ENCODE peak calls at places on chromosomes 7 and 10, in eight cellular contexts. One of them, this sample, is unnamed.

GRCh38 chr7:17910377-17910776 is 29.9 kb downstream of the SNX13 start:
- DNase-seq in cardiac muscle cell: no peak
- DNase-seq in astrocyte of the spinal cord: no peak
- DNase-seq in neural crest cell: no peak
- DNase-seq in hypothalamus: no peak
- DNase-seq in NCI-H1105 treated with DMSO at 0.1 percent for 48 hours: no peak
- DNase-seq in cardiac fibroblast: no peak
- DNase-seq in GM20000: no peak
- DNase-seq in this sample: no peak

GRCh38 chr7:768881-769504 is 41.9 kb upstream of the PRKAR1B start:
- DNase-seq in astrocyte of the spinal cord: peak; percentile 38
- DNase-seq in neural crest cell: no peak
- DNase-seq in GM20000: no peak
- DNase-seq in cardiac muscle cell: peak; percentile 30
- DNase-seq in NCI-H1105 treated with DMSO at 0.1 percent for 48 hours: peak; percentile 42
- DNase-seq in cardiac fibroblast: no peak
- DNase-seq in hypothalamus: peak; percentile 37
- DNase-seq in this sample: no peak

GRCh38 chr7:151260471-151260870 is 12.0 kb upstream of the SMARCD3 start:
- DNase-seq in cardiac muscle cell: no peak
- DNase-seq in NCI-H1105 treated with DMSO at 0.1 percent for 48 hours: no peak
- DNase-seq in neural crest cell: no peak
- DNase-seq in cardiac fibroblast: no peak
- DNase-seq in GM20000: no peak
- DNase-seq in astrocyte of the spinal cord: no peak
- DNase-seq in hypothalamus: no peak
- DNase-seq in this sample: no peak

GRCh38 chr10:7587168-7587864 is 79.5 kb downstream of the ITIH5 start:
- DNase-seq in cardiac fibroblast: no peak
- DNase-seq in neural crest cell: no peak
- DNase-seq in GM20000: no peak
- DNase-seq in cardiac muscle cell: no peak
- DNase-seq in hypothalamus: no peak
- DNase-seq in NCI-H1105 treated with DMSO at 0.1 percent for 48 hours: no peak
- DNase-seq in astrocyte of the spinal cord: no peak
- DNase-seq in this sample: no peak

GRCh38 chr10:33524966-33525365 is 190.5 kb upstream of the NRP1 start:
- DNase-seq in NCI-H1105 treated with DMSO at 0.1 percent for 48 hours: no peak
- DNase-seq in hypothalamus: no peak
- DNase-seq in astrocyte of the spinal cord: peak; percentile 66
- DNase-seq in cardiac muscle cell: no peak
- DNase-seq in cardiac fibroblast: peak; percentile 31
- DNase-seq in GM20000: no peak
- DNase-seq in neural crest cell: no peak
- DNase-seq in this sample: peak; percentile 13

GRCh38 chr7:38020134-38020533 is 99.7 kb downstream of the EPDR1 start:
- DNase-seq in cardiac muscle cell: peak; percentile 14
- DNase-seq in astrocyte of the spinal cord: peak; percentile 67
- DNase-seq in NCI-H1105 treated with DMSO at 0.1 percent for 48 hours: no peak
- DNase-seq in cardiac fibroblast: peak; percentile 10
- DNase-seq in GM20000: no peak
- DNase-seq in neural crest cell: no peak
- DNase-seq in hypothalamus: no peak
- DNase-seq in this sample: peak; percentile 81

GRCh38 chr10:122142652-122143237 is 128.4 kb upstream of the BTBD16 start:
- DNase-seq in GM20000: peak; percentile 61
- DNase-seq in astrocyte of the spinal cord: no peak
- DNase-seq in hypothalamus: peak; percentile 45
- DNase-seq in cardiac fibroblast: peak; percentile 26
- DNase-seq in cardiac muscle cell: peak; percentile 10
- DNase-seq in NCI-H1105 treated with DMSO at 0.1 percent for 48 hours: no peak
- DNase-seq in neural crest cell: peak; percentile 73
- DNase-seq in this sample: no peak

GRCh38 chr7:119175916-119176627 is 951.6 kb downstream of the ANKRD7 start:
- DNase-seq in hypothalamus: peak; percentile 2
- DNase-seq in cardiac fibroblast: peak; percentile 81
- DNase-seq in astrocyte of the spinal cord: peak; percentile 76
- DNase-seq in GM20000: peak; percentile 30
- DNase-seq in neural crest cell: peak; percentile 67
- DNase-seq in cardiac muscle cell: peak; percentile 70
- DNase-seq in NCI-H1105 treated with DMSO at 0.1 percent for 48 hours: peak; percentile 70
- DNase-seq in this sample: peak; percentile 44

GRCh38 chr7:107213193-107213788 is 44.5 kb downstream of the HBP1 start:
- DNase-seq in hypothalamus: no peak
- DNase-seq in neural crest cell: no peak
- DNase-seq in cardiac fibroblast: no peak
- DNase-seq in GM20000: no peak
- DNase-seq in cardiac muscle cell: no peak
- DNase-seq in astrocyte of the spinal cord: no peak
- DNase-seq in NCI-H1105 treated with DMSO at 0.1 percent for 48 hours: no peak
- DNase-seq in this sample: no peak

GRCh38 chr10:32349199-32349585 is 2.2 kb upstream of the EPC1 start:
- DNase-seq in GM20000: no peak
- DNase-seq in neural crest cell: no peak
- DNase-seq in astrocyte of the spinal cord: no peak
- DNase-seq in hypothalamus: no peak
- DNase-seq in NCI-H1105 treated with DMSO at 0.1 percent for 48 hours: no peak
- DNase-seq in cardiac fibroblast: no peak
- DNase-seq in cardiac muscle cell: no peak
- DNase-seq in this sample: no peak

GRCh38 chr10:51073035-51073434 is 1.3 kb upstream of the PRKG1 start:
- DNase-seq in cardiac fibroblast: no peak
- DNase-seq in astrocyte of the spinal cord: no peak
- DNase-seq in NCI-H1105 treated with DMSO at 0.1 percent for 48 hours: no peak
- DNase-seq in cardiac muscle cell: no peak
- DNase-seq in hypothalamus: no peak
- DNase-seq in GM20000: no peak
- DNase-seq in neural crest cell: no peak
- DNase-seq in this sample: no peak

GRCh38 chr10:35585903-35586535 is 19.1 kb upstream of the GJD4 start:
- DNase-seq in hypothalamus: no peak
- DNase-seq in cardiac muscle cell: no peak
- DNase-seq in neural crest cell: no peak
- DNase-seq in NCI-H1105 treated with DMSO at 0.1 percent for 48 hours: no peak
- DNase-seq in astrocyte of the spinal cord: no peak
- DNase-seq in GM20000: no peak
- DNase-seq in cardiac fibroblast: no peak
- DNase-seq in this sample: no peak

GRCh38 chr10:128979405-128979804 is 487.6 kb upstream of the MGMT start:
- DNase-seq in hypothalamus: no peak
- DNase-seq in GM20000: no peak
- DNase-seq in NCI-H1105 treated with DMSO at 0.1 percent for 48 hours: no peak
- DNase-seq in cardiac fibroblast: no peak
- DNase-seq in cardiac muscle cell: no peak
- DNase-seq in neural crest cell: no peak
- DNase-seq in astrocyte of the spinal cord: no peak
- DNase-seq in this sample: no peak

GRCh38 chr10:47330366-47330765 is 8.1 kb downstream of the GDF2 start:
- DNase-seq in hypothalamus: no peak
- DNase-seq in neural crest cell: no peak
- DNase-seq in astrocyte of the spinal cord: no peak
- DNase-seq in NCI-H1105 treated with DMSO at 0.1 percent for 48 hours: no peak
- DNase-seq in GM20000: no peak
- DNase-seq in cardiac fibroblast: no peak
- DNase-seq in cardiac muscle cell: no peak
- DNase-seq in this sample: no peak

GRCh38 chr7:36202347-36202896 is 49.4 kb downstream of the EEPD1 start:
- DNase-seq in neural crest cell: no peak
- DNase-seq in hypothalamus: no peak
- DNase-seq in astrocyte of the spinal cord: no peak
- DNase-seq in cardiac muscle cell: peak; percentile 9
- DNase-seq in GM20000: no peak
- DNase-seq in cardiac fibroblast: no peak
- DNase-seq in NCI-H1105 treated with DMSO at 0.1 percent for 48 hours: no peak
- DNase-seq in this sample: no peak

GRCh38 chr7:139713835-139714162 is 64.0 kb downstream of the HIPK2 start:
- DNase-seq in cardiac muscle cell: no peak
- DNase-seq in NCI-H1105 treated with DMSO at 0.1 percent for 48 hours: no peak
- DNase-seq in neural crest cell: no peak
- DNase-seq in GM20000: no peak
- DNase-seq in astrocyte of the spinal cord: no peak
- DNase-seq in cardiac fibroblast: no peak
- DNase-seq in hypothalamus: no peak
- DNase-seq in this sample: no peak

GRCh38 chr10:80200687-80201086 is 4.7 kb downstream of the ANXA11 start:
- DNase-seq in hypothalamus: no peak
- DNase-seq in NCI-H1105 treated with DMSO at 0.1 percent for 48 hours: no peak
- DNase-seq in GM20000: no peak
- DNase-seq in cardiac muscle cell: no peak
- DNase-seq in cardiac fibroblast: no peak
- DNase-seq in neural crest cell: no peak
- DNase-seq in astrocyte of the spinal cord: no peak
- DNase-seq in this sample: no peak

GRCh38 chr10:104767745-104768144 is 126.7 kb downstream of the SORCS3 start:
- DNase-seq in neural crest cell: no peak
- DNase-seq in cardiac fibroblast: no peak
- DNase-seq in NCI-H1105 treated with DMSO at 0.1 percent for 48 hours: no peak
- DNase-seq in GM20000: no peak
- DNase-seq in cardiac muscle cell: no peak
- DNase-seq in hypothalamus: no peak
- DNase-seq in astrocyte of the spinal cord: no peak
- DNase-seq in this sample: no peak

GRCh38 chr10:106440767-106441166 is 723.7 kb downstream of the SORCS1 start:
- DNase-seq in hypothalamus: no peak
- DNase-seq in NCI-H1105 treated with DMSO at 0.1 percent for 48 hours: no peak
- DNase-seq in cardiac fibroblast: no peak
- DNase-seq in astrocyte of the spinal cord: no peak
- DNase-seq in GM20000: no peak
- DNase-seq in cardiac muscle cell: no peak
- DNase-seq in neural crest cell: no peak
- DNase-seq in this sample: no peak